ENCODE peak calls at places on chromosome 1, in eight cellular contexts. I, M, N, K, F, D, T and O are unnamed samples.

GRCh38 chr1:31182352-31182751 is 57.3 kb downstream of the NKAIN1 start:
- DNase-seq in M (peak), F (no peak), T (peak), K (peak), N (peak), I (no peak), D (peak), O (no peak)

GRCh38 chr1:234899041-234899787 is 229.4 kb downstream of the TOMM20 start:
- DNase-seq in M (peak), D (no peak), F (no peak), I (no peak), K (no peak), N (no peak), T (no peak), O (no peak)

GRCh38 chr1:244705268-244706234 is 52.6 kb downstream of the DESI2 start:
- DNase-seq in D (no peak), N (no peak), K (no peak), I (no peak), M (no peak), F (no peak), T (no peak), O (no peak)

GRCh38 chr1:115068780-115069179 is 20.5 kb downstream of the TSPAN2 start:
- DNase-seq in K (no peak), N (no peak), F (no peak), D (no peak), I (no peak), T (no peak), M (no peak), O (no peak)

GRCh38 chr1:213953816-213954215 is 34.0 kb upstream of the PROX1 start:
- DNase-seq in N (no peak), M (no peak), F (no peak), I (no peak), K (no peak), D (no peak), T (no peak), O (no peak)

GRCh38 chr1:30789388-30790255 is 32.0 kb upstream of the LAPTM5 start:
- DNase-seq in I (no peak), D (no peak), N (no peak), K (no peak), T (no peak), F (no peak), M (no peak), O (no peak)

GRCh38 chr1:2646837-2647236 is 14.0 kb upstream of the MMEL1 start:
- DNase-seq in N (no peak), K (no peak), M (no peak), I (no peak), F (no peak), T (no peak), D (no peak), O (no peak)

GRCh38 chr1:234430691-234431090 is 48.3 kb downstream of the TARBP1 start:
- DNase-seq in N (no peak), I (no peak), K (no peak), M (no peak), D (no peak), F (no peak), T (no peak), O (no peak)

GRCh38 chr1:204335085-204335484 is 24.6 kb downstream of the PLEKHA6 start:
- DNase-seq in M (no peak), D (no peak), K (no peak), F (no peak), N (no peak), T (no peak), I (no peak), O (no peak)

GRCh38 chr1:33818071-33818470 is 45.8 kb upstream of the HMGB4 start:
- DNase-seq in M (no peak), I (no peak), N (no peak), F (no peak), K (no peak), D (no peak), T (no peak), O (no peak)

GRCh38 chr1:87684786-87685185 is 356.1 kb downstream of the LMO4 start:
- DNase-seq in I (no peak), K (no peak), F (no peak), M (peak), N (no peak), D (no peak), T (no peak), O (peak)

GRCh38 chr1:115089443-115090340 is at the start of gene TSPAN2:
- DNase-seq in I (no peak), F (peak), N (no peak), D (peak), T (peak), M (peak), K (peak), O (no peak)

GRCh38 chr1:208988811-208989222 is 594.7 kb upstream of the CAMK1G start:
- DNase-seq in F (no peak), K (no peak), I (no peak), M (no peak), T (no peak), N (no peak), D (no peak), O (no peak)

GRCh38 chr1:247824023-247824422 is at the start of gene OR14A16:
- DNase-seq in K (no peak), F (no peak), N (no peak), I (no peak), D (no peak), T (no peak), M (no peak), O (no peak)

GRCh38 chr1:2875677-2876531 is 74.4 kb upstream of the TTC34 start:
- DNase-seq in M (peak), N (no peak), T (no peak), F (no peak), K (no peak), D (no peak), I (no peak), O (peak)

GRCh38 chr1:162422662-162423375 is 10.9 kb upstream of the SH2D1B start:
- DNase-seq in N (no peak), T (no peak), M (no peak), F (no peak), I (no peak), D (no peak), K (no peak), O (no peak)

GRCh38 chr1:205994342-205994741 is 8.9 kb downstream of the RAB7B start:
- DNase-seq in F (no peak), I (no peak), D (no peak), N (peak), T (no peak), K (no peak), M (no peak), O (peak)

GRCh38 chr1:22618056-22618455 is 18.4 kb upstream of the C1QA start:
- DNase-seq in N (no peak), F (no peak), D (no peak), T (no peak), K (no peak), M (no peak), I (no peak), O (no peak)

GRCh38 chr1:198907423-198907746 is 268.5 kb downstream of the PTPRC start:
- DNase-seq in I (no peak), D (no peak), F (no peak), T (no peak), N (no peak), K (no peak), M (no peak), O (no peak)

GRCh38 chr1:15931884-15932283 is 44.0 kb downstream of the ZBTB17 start:
- DNase-seq in K (no peak), M (no peak), N (no peak), F (no peak), D (no peak), I (no peak), T (no peak), O (no peak)

GRCh38 chr1:10788592-10789006 is 7.8 kb downstream of the CASZ1 start:
- DNase-seq in T (no peak), M (peak), N (no peak), D (no peak), I (no peak), K (no peak), F (no peak), O (peak)

GRCh38 chr1:47935163-47935562 is 62.0 kb downstream of the TRABD2B start:
- DNase-seq in D (no peak), F (no peak), T (no peak), K (no peak), N (no peak), M (no peak), I (no peak), O (no peak)

GRCh38 chr1:53646732-53647131 is 92.2 kb downstream of the GLIS1 start:
- DNase-seq in N (no peak), T (no peak), D (no peak), I (no peak), K (no peak), F (no peak), M (no peak), O (no peak)

GRCh38 chr1:154270833-154271232 is 1.6 kb upstream of the HAX1 start:
- DNase-seq in F (no peak), D (no peak), N (no peak), K (no peak), I (no peak), M (no peak), T (no peak), O (no peak)